ENCODE peak calls at places on chromosomes 6 and 20, in four cellular contexts. L is BE2C, Q is GM10248, I is left ventricle myocardium inferior. S is an unnamed sample.

GRCh38 chr20:36394340-36394965 is 88.3 kb downstream of the DLGAP4 start:
- DNase-seq in L (peak), Q (no peak), I (no peak), S (no peak)

GRCh38 chr6:161137839-161138544 is 135.9 kb downstream of the AGPAT4 start:
- DNase-seq in L (no peak), Q (no peak), I (no peak), S (no peak)

GRCh38 chr20:23782366-23782983 is 31.7 kb upstream of the CST1 start:
- DNase-seq in L (no peak), Q (peak), I (no peak), S (no peak)

GRCh38 chr20:51500936-51501335 is 41.6 kb downstream of the NFATC2 start:
- DNase-seq in I (no peak), L (no peak), Q (no peak), S (peak)

GRCh38 chr6:133286765-133287164 is 45.6 kb downstream of the EYA4 start:
- DNase-seq in I (no peak), L (peak), Q (no peak), S (no peak)

GRCh38 chr20:59831024-59831900 is 102.2 kb downstream of the SYCP2 start:
- DNase-seq in Q (peak), I (peak), L (no peak), S (no peak)

GRCh38 chr20:33169176-33169794 is 1.3 kb downstream of the BPIFA2 start:
- DNase-seq in L (no peak), Q (no peak), I (no peak), S (peak)

GRCh38 chr20:47389867-47390347 is 33.4 kb upstream of the ZMYND8 start:
- DNase-seq in L (peak), I (no peak), Q (no peak), S (no peak)

GRCh38 chr6:142545147-142545546 is 243.3 kb downstream of the ADGRG6 start:
- DNase-seq in L (no peak), I (no peak), Q (no peak), S (peak)

GRCh38 chr6:38705924-38706323 is 3.0 kb upstream of the GLO1 start:
- DNase-seq in I (no peak), Q (no peak), L (no peak), S (no peak)

GRCh38 chr6:77466055-77467028 is 3.1 kb upstream of the HTR1B start:
- DNase-seq in L (peak), Q (peak), I (peak), S (peak)

GRCh38 chr6:75023634-75024033 is 182.2 kb downstream of the COL12A1 start:
- DNase-seq in L (no peak), I (no peak), Q (no peak), S (no peak)

GRCh38 chr20:44959082-44959895 is 908 bp downstream of the TOMM34 start:
- DNase-seq in I (no peak), Q (peak), L (no peak), S (peak)

GRCh38 chr6:112286010-112286409 is 31.6 kb upstream of the LAMA4 start:
- DNase-seq in Q (no peak), L (no peak), I (no peak), S (peak)

GRCh38 chr6:12482386-12482785 is 192.2 kb downstream of the EDN1 start:
- DNase-seq in Q (no peak), I (no peak), L (no peak), S (no peak)
- TF ChIP-seq CTCF in Q (peak), I (no peak), L (peak), S (no peak)

DNA sequence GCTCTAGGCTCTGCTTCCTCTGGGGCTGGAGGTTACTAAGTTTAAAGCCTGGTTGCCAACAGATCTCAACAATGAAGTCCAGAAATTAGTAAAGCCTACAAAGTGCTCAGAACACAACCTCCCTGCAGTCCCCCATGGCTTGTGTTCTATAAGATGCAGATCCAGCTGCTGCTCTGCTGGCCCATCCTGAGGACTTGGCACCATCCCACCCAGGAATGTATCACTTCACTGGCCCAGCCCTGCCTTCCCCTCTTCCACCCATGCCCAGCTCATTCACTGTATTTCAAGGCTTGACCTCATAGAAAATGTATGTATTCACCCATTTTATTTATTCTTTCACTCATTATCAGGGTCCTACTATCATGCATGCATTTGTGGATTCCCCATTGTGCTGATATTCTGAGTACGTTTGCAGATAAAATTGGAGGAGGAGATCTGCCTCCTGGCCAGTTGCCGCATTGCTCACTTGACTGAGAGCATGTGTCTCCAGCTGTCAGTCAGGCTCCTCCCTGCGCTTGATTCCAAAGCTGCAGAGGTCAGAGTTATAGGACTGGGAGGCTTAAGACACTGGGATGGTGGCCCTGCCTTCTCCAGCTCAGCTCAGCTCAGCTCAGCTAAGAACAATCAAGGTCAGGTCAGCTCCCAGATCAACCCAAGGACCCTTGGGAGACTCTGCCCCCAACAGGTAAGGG is 104.8 kb downstream of the MAFB start:
- DNase-seq in I (peak), L (no peak), Q (no peak), S (no peak)
- TF ChIP-seq CTCF in I (no peak), L (no peak), Q (no peak), S (no peak)

DNA sequence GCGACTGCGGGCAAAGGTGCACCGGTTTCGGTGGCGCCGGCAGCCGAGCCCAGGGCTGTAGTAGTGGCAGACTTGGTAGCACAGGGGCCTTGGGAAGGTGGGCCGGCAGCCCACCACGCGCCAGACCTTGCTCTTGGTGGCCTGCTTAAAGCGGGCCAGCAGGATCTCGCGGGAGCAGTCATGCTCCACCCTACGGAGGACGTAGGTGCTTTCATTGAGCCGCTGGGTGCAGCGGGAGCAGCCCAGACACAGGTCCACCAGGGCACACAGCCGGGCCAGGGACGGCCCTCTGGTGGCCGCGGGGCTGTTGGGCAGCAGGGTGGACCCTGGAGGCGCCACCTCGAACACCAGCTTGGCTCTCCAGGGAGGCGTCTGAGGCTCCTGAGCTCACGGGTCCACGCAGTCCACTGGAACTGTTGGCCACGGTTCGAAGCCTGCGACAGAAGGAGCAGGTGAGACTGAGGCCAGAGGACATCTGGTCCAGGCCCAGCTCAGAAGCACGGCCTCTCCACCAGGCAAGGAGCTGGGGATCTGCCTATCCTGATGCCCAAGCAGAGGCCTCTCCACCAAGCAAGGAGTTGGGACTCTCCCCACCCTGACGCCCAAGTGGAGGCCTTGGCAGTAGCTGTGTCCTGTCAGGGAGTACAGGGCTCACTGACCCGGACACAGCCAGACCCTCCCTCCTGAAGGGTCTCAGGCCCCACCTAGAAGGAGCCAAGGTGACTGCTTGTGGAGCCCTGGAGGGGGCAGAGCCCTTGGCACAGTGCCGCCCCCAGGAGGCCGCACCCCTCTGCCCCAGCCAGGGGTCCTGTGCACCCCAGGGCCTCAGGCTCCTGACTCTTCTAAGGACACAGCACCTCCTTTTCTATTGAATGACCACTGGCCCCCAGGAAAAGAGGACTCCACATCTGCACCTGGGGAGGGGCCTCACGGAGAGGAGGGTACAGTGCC is 976 bp downstream of the HELZ2 start:
- DNase-seq in L (no peak), Q (no peak), I (no peak), S (no peak)
- TF ChIP-seq CTCF in L (no peak), Q (no peak), I (no peak), S (no peak)

GRCh38 chr6:43951063-43951755 is 176.0 kb downstream of the MRPL14 start:
- DNase-seq in I (peak), L (peak), Q (no peak), S (peak)
- TF ChIP-seq CTCF in I (peak), L (peak), Q (peak), S (peak)

GRCh38 chr20:17955302-17955701 is 13.3 kb downstream of the SNX5 start:
- DNase-seq in Q (no peak), I (no peak), L (no peak), S (no peak)
- TF ChIP-seq CTCF in Q (no peak), I (no peak), L (no peak), S (no peak)